ENCODE peak calls at places on chromosomes 12 and 14, in seven cellular contexts. F is foreskin keratinocyte; M is adrenal gland; Z is stimulated activated CD4-positive, alpha-beta T cell treated with anti-CD3 and anti-CD28 coated beads, Interleukin-12 subunit alpha, Interleukin-12 subunit beta, amount 100 ng/mL, for 4 hours; O is mucosa of descending colon; K is NCI-H1092 treated with DMSO at 0.1 percent for 48 hours; W is cardiac fibroblast. Y is an unnamed sample.

GRCh38 chr12:121603581-121603980 is 22.7 kb upstream of the ORAI1 start:
- DNase-seq in M (no peak), W (no peak), F (peak; percentile 63), K (no peak), O (no peak), Z (no peak), Y (no peak)

GRCh38 chr14:92754956-92755355 is 6.5 kb upstream of the LGMN start:
- DNase-seq in M (no peak), Z (no peak), O (no peak), W (no peak), F (no peak), K (peak; percentile 76), Y (peak; percentile 40)

GRCh38 chr14:51715742-51716141 is 64.0 kb downstream of the FRMD6 start:
- DNase-seq in Z (no peak), W (no peak), O (no peak), K (no peak), M (no peak), F (no peak), Y (no peak)

GRCh38 chr12:14873440-14874185 is 12.0 kb downstream of the MGP start:
- DNase-seq in Z (no peak), K (no peak), F (no peak), W (peak; percentile 21), O (no peak), M (no peak), Y (no peak)

GRCh38 chr12:15146585-15146984 is 74.6 kb downstream of the RERG start:
- DNase-seq in W (no peak), Z (no peak), F (no peak), O (no peak), M (no peak), K (peak; percentile 13), Y (no peak)

GRCh38 chr14:26887842-26888241 is 290.0 kb upstream of the NOVA1 start:
- DNase-seq in O (no peak), M (no peak), W (no peak), K (no peak), Z (no peak), F (no peak), Y (peak; percentile 2)

GRCh38 chr14:92903359-92903758 is 19.6 kb upstream of the CHGA start:
- DNase-seq in F (no peak), M (no peak), O (no peak), W (no peak), Z (no peak), K (no peak), Y (no peak)

GRCh38 chr14:55583942-55584468 is 4.0 kb downstream of the KTN1 start:
- DNase-seq in K (no peak), Z (no peak), O (no peak), W (no peak), M (no peak), F (no peak), Y (no peak)

Y was measured in thyroid gland.